ENCODE peak calls at places on chromosome 12, in six cellular contexts. E is HCT116, Z is heart right ventricle, O is GM23248, M is pancreas, I is gastrocnemius medialis. T is an unnamed sample.

GRCh38 chr12:63068857-63069442 is 82.1 kb downstream of the AVPR1A start:
- DNase-seq in Z (no peak), O (peak; percentile 75), M (no peak), E (peak; percentile 55), I (no peak), T (no peak)

GRCh38 chr12:123264642-123265041 is 7.0 kb downstream of the CDK2AP1 start:
- DNase-seq in Z (no peak), M (no peak), I (no peak), O (no peak), E (no peak), T (no peak)

GRCh38 chr12:115942346-115942745 is 335.1 kb downstream of the MED13L start:
- DNase-seq in Z (no peak), O (no peak), I (no peak), E (no peak), M (no peak), T (no peak)

GRCh38 chr12:20097561-20097960 is 270.8 kb upstream of the PDE3A start:
- DNase-seq in M (no peak), Z (no peak), E (no peak), O (peak; percentile 52), I (no peak), T (no peak)

GRCh38 chr12:67042697-67043131 is 226.4 kb upstream of the CAND1 start:
- DNase-seq in E (no peak), M (no peak), I (no peak), Z (no peak), O (peak; percentile 1), T (no peak)

GRCh38 chr12:12560587-12561304 is 1.9 kb downstream of the DUSP16 start:
- DNase-seq in O (peak; percentile 79), I (peak; percentile 51), E (no peak), M (peak; percentile 72), Z (no peak), T (no peak)

GRCh38 chr12:110661337-110661972 is 27.5 kb downstream of the HVCN1 start:
- DNase-seq in M (peak; percentile 24), I (peak; percentile 25), E (no peak), Z (no peak), O (no peak), T (peak; percentile 28)

GRCh38 chr12:30447061-30447750 is 248.5 kb downstream of the IPO8 start:
- DNase-seq in E (no peak), I (no peak), O (peak; percentile 11), Z (no peak), M (no peak), T (no peak)

GRCh38 chr12:71871116-71871515 is 31.6 kb downstream of the TBC1D15 start:
- DNase-seq in E (no peak), M (no peak), O (peak; percentile 69), Z (no peak), I (no peak), T (no peak)

GRCh38 chr12:60666895-60667294 is 1071.1 kb downstream of the SLC16A7 start:
- DNase-seq in M (no peak), I (no peak), E (no peak), O (no peak), Z (no peak), T (no peak)

GRCh38 chr12:113649256-113649830 is 177.7 kb upstream of the LHX5 start:
- DNase-seq in Z (no peak), E (no peak), O (no peak), I (no peak), M (no peak), T (no peak)

GRCh38 chr12:106582661-106583577 is at the start of gene RFX4:
- DNase-seq in M (no peak), I (no peak), Z (no peak), E (no peak), O (no peak), T (no peak)

GRCh38 chr12:22229652-22230279 is 104.7 kb downstream of the ST8SIA1 start:
- DNase-seq in Z (no peak), O (no peak), E (no peak), I (no peak), M (no peak), T (no peak)

GRCh38 chr12:29346764-29347421 is 34.1 kb downstream of the ERGIC2 start:
- DNase-seq in O (peak; percentile 14), E (no peak), M (no peak), I (no peak), Z (no peak), T (no peak)

GRCh38 chr12:42372154-42372791 is 46.3 kb downstream of the PPHLN1 start:
- DNase-seq in I (no peak), E (peak; percentile 42), O (peak; percentile 52), Z (no peak), M (no peak), T (no peak)

GRCh38 chr12:24681570-24681969 is 267.3 kb downstream of the BCAT1 start:
- DNase-seq in E (no peak), O (no peak), I (no peak), Z (no peak), M (no peak), T (no peak)

GRCh38 chr12:62802981-62803380 is 132.0 kb downstream of the PPM1H start:
- DNase-seq in O (no peak), Z (no peak), M (no peak), I (no peak), E (no peak), T (no peak)

GRCh38 chr12:129162805-129163204 is 309.5 kb downstream of the GLT1D1 start:
- DNase-seq in Z (no peak), E (no peak), M (no peak), I (no peak), O (no peak), T (no peak)

GRCh38 chr12:102957339-102958050 is at the start of gene ASCL1:
- DNase-seq in M (no peak), Z (no peak), I (no peak), E (no peak), O (peak; percentile 58), T (no peak)

GRCh38 chr12:131046813-131047788 is 93.4 kb downstream of the ADGRD1 start:
- DNase-seq in M (no peak), I (peak; percentile 25), O (peak; percentile 10), E (no peak), Z (peak; percentile 50), T (peak; percentile 62)

GRCh38 chr12:67430708-67431335 is 161.7 kb downstream of the CAND1 start:
- DNase-seq in E (no peak), I (peak; percentile 52), O (peak; percentile 41), Z (peak; percentile 41), M (peak; percentile 38), T (peak; percentile 74)

GRCh38 chr12:32163596-32163995 is 56.9 kb downstream of the BICD1 start:
- DNase-seq in E (no peak), I (no peak), Z (no peak), M (no peak), O (peak; percentile 15), T (no peak)

GRCh38 chr12:106248177-106248848 is 493 bp upstream of the CKAP4 start:
- DNase-seq in E (no peak), I (peak; percentile 45), M (peak; percentile 79), O (peak; percentile 89), Z (peak; percentile 60), T (peak; percentile 67)

GRCh38 chr12:65959452-65959851 is 135.2 kb downstream of the HMGA2 start:
- DNase-seq in E (no peak), M (no peak), Z (no peak), I (no peak), O (no peak), T (no peak)

GRCh38 chr12:114355389-114356088 is 50.4 kb downstream of the TBX5 start:
- DNase-seq in M (no peak), I (no peak), E (peak; percentile 7), O (peak; percentile 17), Z (peak; percentile 33), T (peak; percentile 46)

GRCh38 chr12:119589087-119589486 is 4.5 kb upstream of the TMEM233 start:
- DNase-seq in O (no peak), Z (no peak), I (no peak), M (no peak), E (no peak), T (no peak)

GRCh38 chr12:74963304-74963703 is 246.3 kb downstream of the KCNC2 start:
- DNase-seq in O (no peak), Z (no peak), I (no peak), M (no peak), E (no peak), T (no peak)

GRCh38 chr12:68621092-68622081 is 10.7 kb downstream of the RAP1B start:
- DNase-seq in O (no peak), M (no peak), E (no peak), I (no peak), Z (no peak), T (no peak)

GRCh38 chr12:68624933-68625332 is 14.2 kb downstream of the RAP1B start:
- DNase-seq in M (no peak), Z (no peak), I (no peak), E (no peak), O (no peak), T (no peak)

GRCh38 chr12:68623984-68624383 is 13.3 kb downstream of the RAP1B start:
- DNase-seq in E (no peak), O (peak; percentile 82), M (no peak), I (no peak), Z (no peak), T (no peak)

GRCh38 chr12:68622250-68622649 is 11.6 kb downstream of the RAP1B start:
- DNase-seq in O (peak; percentile 48), E (no peak), I (no peak), M (no peak), Z (no peak), T (no peak)

GRCh38 chr12:68623059-68623458 is 12.4 kb downstream of the RAP1B start:
- DNase-seq in E (no peak), O (no peak), Z (no peak), I (no peak), M (no peak), T (no peak)
- H3K4me1 ChIP-seq in E (no peaks in the 10 kb centered on the region), O (peaks cover 68% of the 10 kb centered on the region), Z (peaks cover 54% of the 10 kb centered on the region), I (peaks cover 50% of the 10 kb centered on the region), M (peaks cover 29% of the 10 kb centered on the region), T (peaks cover 69% of the 10 kb centered on the region)

GRCh38 chr12:52079576-52080402 is at the start of gene SMIM41:
- DNase-seq in E (no peak), Z (peak; percentile 43), O (no peak), I (no peak), M (no peak), T (no peak)

GRCh38 chr12:52080403-52081201 is 1.1 kb downstream of the SMIM41 start:
- DNase-seq in E (no peak), Z (no peak), M (no peak), O (no peak), I (no peak), T (no peak)

GRCh38 chr12:52082668-52082987 is 3.1 kb downstream of the SMIM41 start:
- DNase-seq in E (no peak), I (no peak), O (peak; percentile 44), Z (no peak), M (no peak), T (no peak)

GRCh38 chr12:52082026-52082667 is 2.6 kb downstream of the SMIM41 start:
- DNase-seq in M (no peak), Z (peak; percentile 62), I (peak; percentile 53), E (no peak), O (no peak), T (peak; percentile 51)

GRCh38 chr12:52081263-52081733 is 1.8 kb downstream of the SMIM41 start:
- DNase-seq in O (no peak), M (no peak), I (peak; percentile 41), E (no peak), Z (peak; percentile 24), T (no peak)
- H3K27ac ChIP-seq in O (peak overlapping the region; percentile 57), M (no peak overlapping the region), I (peak overlapping the region; percentile 72), E (no peak overlapping the region), Z (peak overlapping the region; percentile 75), T (peak overlapping the region; percentile 80)

GRCh38 chr12:94208433-94208921 is 60.1 kb downstream of the PLXNC1 start:
- DNase-seq in O (no peak), M (no peak), E (no peak), Z (no peak), I (no peak), T (no peak)
- H3K4me1 ChIP-seq in O (peaks cover 5% of the 10 kb centered on the region), M (no peaks in the 10 kb centered on the region), E (no peaks in the 10 kb centered on the region), Z (peaks cover 17% of the 10 kb centered on the region), I (no peaks in the 10 kb centered on the region), T (peaks cover 14% of the 10 kb centered on the region)

GRCh38 chr12:51005671-51006070 is 20.5 kb downstream of the SLC11A2 start:
- DNase-seq in O (no peak), I (no peak), Z (no peak), E (no peak), M (no peak), T (no peak)
- H3K27ac ChIP-seq in O (no peak overlapping the region), I (no peak overlapping the region), Z (no peak overlapping the region), E (peak overlapping the region; percentile 21), M (no peak overlapping the region), T (no peak overlapping the region)

T was measured in left ventricle myocardium inferior.